ENCODE peak calls at places on chromosomes 3 and 15, in four cellular contexts. F, R, U and I are unnamed samples.

GRCh38 chr3:59540241-59540640 is 490.4 kb upstream of the CFAP20DC start:
- DNase-seq in R (no peak), F (no peak), U (no peak), I (peak; percentile 33)

GRCh38 chr3:170961616-170962400 is 53.4 kb upstream of the EIF5A2 start:
- DNase-seq in U (no peak), R (peak; percentile 76), F (no peak), I (peak; percentile 54)

GRCh38 chr15:89184367-89184766 is 37.0 kb downstream of the RLBP1 start:
- DNase-seq in U (no peak), R (no peak), F (no peak), I (no peak)

GRCh38 chr3:38115645-38116427 is 21.1 kb downstream of the ACAA1 start:
- DNase-seq in R (no peak), F (no peak), U (no peak), I (no peak)

GRCh38 chr15:68699124-68699880 is 120.5 kb downstream of the CORO2B start:
- DNase-seq in R (no peak), U (peak; percentile 18), F (no peak), I (no peak)

GRCh38 chr3:127016043-127016343 is 33.1 kb downstream of the PLXNA1 start:
- DNase-seq in R (no peak), F (no peak), U (no peak), I (no peak)

GRCh38 chr3:141410861-141411771 is 42.8 kb downstream of the ZBTB38 start:
- DNase-seq in F (no peak), U (no peak), R (no peak), I (peak; percentile 68)

GRCh38 chr3:111739241-111739952 is 119.7 kb upstream of the PHLDB2 start:
- DNase-seq in F (peak; percentile 47), R (peak; percentile 91), U (no peak), I (peak; percentile 88)

GRCh38 chr3:123876858-123877257 is 7.3 kb downstream of the MYLK start:
- DNase-seq in U (no peak), R (peak; percentile 10), F (no peak), I (no peak)

GRCh38 chr3:134020135-134020680 is 9.5 kb downstream of the SLCO2A1 start:
- DNase-seq in F (no peak), R (no peak), U (no peak), I (no peak)

GRCh38 chr3:134018850-134019249 is 10.9 kb downstream of the SLCO2A1 start:
- DNase-seq in R (no peak), U (no peak), F (no peak), I (no peak)

GRCh38 chr3:134017490-134017889 is 12.2 kb downstream of the SLCO2A1 start:
- DNase-seq in U (no peak), R (no peak), F (no peak), I (no peak)

GRCh38 chr3:134014270-134014669 is 15.5 kb downstream of the SLCO2A1 start:
- DNase-seq in U (no peak), F (no peak), R (no peak), I (no peak)

GRCh38 chr3:134018406-134018805 is 11.3 kb downstream of the SLCO2A1 start:
- DNase-seq in R (no peak), F (no peak), U (no peak), I (no peak)
- TF ChIP-seq MAZ in R (no peak), F (no peak), U (no peak), I (no peak)

DNA sequence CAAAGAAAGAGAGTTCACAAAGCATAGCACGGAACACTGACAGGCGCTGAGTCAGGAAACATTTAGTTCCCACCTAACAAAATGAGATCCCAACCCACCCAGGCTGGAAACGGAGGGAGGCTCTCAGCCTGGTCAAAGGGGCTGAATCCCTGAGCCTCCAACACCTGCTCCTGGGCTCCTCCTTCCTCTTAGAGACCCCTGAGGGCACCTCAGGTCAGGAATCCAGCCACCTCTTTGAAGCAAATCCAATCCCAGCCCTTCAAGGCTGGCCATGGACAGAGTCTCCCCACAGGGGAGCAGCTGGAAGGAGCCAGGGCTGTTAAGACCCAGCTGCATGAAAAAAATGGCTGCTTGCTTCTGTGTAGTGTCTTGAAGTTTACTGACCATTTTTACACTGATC is 154.4 kb upstream of the HES1 start:
- DNase-seq in U (no peak), F (no peak), R (no peak), I (no peak)
- TF ChIP-seq MAZ in U (no peak), F (no peak), R (no peak), I (no peak)

GRCh38 chr3:119323401-119324107 is 29.4 kb downstream of the ARHGAP31 start:
- DNase-seq in U (no peak), F (no peak), R (no peak), I (no peak)
- TF ChIP-seq MAZ in U (no peak), F (no peak), R (no peak), I (no peak)

GRCh38 chr3:195703776-195704175 is 17.0 kb upstream of the MUC20 start:
- DNase-seq in F (no peak), U (no peak), R (no peak), I (no peak)
- TF ChIP-seq MAZ in F (no peak), U (no peak), R (no peak), I (no peak)

GRCh38 chr15:33963831-33964664 is 4.2 kb upstream of the CHRM5 start:
- DNase-seq in F (peak; percentile 24), R (peak; percentile 5), U (peak; percentile 17), I (peak; percentile 37)
- TF ChIP-seq MAZ in F (no peak), R (no peak), U (no peak), I (no peak)

DNA sequence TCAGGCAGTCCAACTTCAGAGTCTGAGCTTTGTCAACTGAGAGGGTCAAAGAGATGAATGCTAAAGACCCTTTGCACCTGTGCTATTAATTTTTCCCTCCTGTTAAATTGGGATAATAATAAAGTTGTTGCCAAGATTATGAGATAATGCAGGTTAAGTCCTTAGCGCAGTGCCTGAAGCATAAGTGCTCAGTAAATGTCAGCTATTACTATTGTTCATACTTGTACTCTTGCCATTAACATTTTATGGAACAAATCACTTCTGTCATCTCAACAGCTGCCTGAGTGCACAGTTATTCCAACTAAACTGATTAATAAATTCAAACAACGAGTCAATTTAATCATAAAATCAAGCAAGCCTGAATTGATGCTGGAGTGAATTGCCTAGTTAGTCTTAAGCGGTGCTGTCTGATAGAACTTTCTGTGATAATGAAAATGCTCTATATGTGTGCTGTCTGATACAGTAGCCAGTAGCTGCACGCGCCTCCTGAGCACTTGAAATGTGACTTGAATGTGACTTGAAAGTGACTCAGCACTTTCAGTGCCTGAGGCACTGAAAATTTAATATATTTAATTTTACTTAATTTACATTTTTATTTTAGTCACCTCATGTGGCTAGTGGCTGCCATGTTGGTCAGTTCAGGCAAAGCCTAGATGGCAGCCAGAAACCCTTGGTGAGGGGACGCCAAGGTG is 198.7 kb upstream of the PFN2 start:
- DNase-seq in U (no peak), F (no peak), R (no peak), I (no peak)
- TF ChIP-seq MAZ in U (no peak), F (no peak), R (no peak), I (no peak)